ENCODE peak calls at places on chromosome 10, in six cellular contexts. J, B, D, W, C and Q are unnamed samples.

GRCh38 chr10:50432206-50432605 is 180.9 kb upstream of the ASAH2 start:
- DNase-seq in J (no peak), B (no peak), D (no peak), W (no peak), C (no peak), Q (no peak)

GRCh38 chr10:114388275-114388674 is 16.0 kb downstream of the AFAP1L2 start:
- DNase-seq in J (no peak), B (no peak), D (no peak), W (no peak), C (no peak), Q (no peak)

GRCh38 chr10:113131611-113132330 is 181.7 kb downstream of the TCF7L2 start:
- DNase-seq in J (no peak), B (peak), D (no peak), W (no peak), C (peak), Q (no peak)

GRCh38 chr10:46069771-46070463 is 23.8 kb upstream of the MSMB start:
- DNase-seq in J (no peak), B (no peak), D (no peak), W (no peak), C (no peak), Q (no peak)

GRCh38 chr10:47020491-47020890 is 109.3 kb downstream of the PTPN20 start:
- DNase-seq in J (no peak), B (peak), D (no peak), W (peak), C (peak), Q (no peak)

GRCh38 chr10:128820663-128821062 is 646.4 kb upstream of the MGMT start:
- DNase-seq in J (no peak), B (no peak), D (no peak), W (no peak), C (no peak), Q (no peak)

GRCh38 chr10:45374451-45375052 is 536 bp downstream of the ALOX5 start:
- DNase-seq in J (no peak), B (no peak), D (no peak), W (no peak), C (no peak), Q (no peak)

GRCh38 chr10:52672880-52673279 is 99.7 kb downstream of the MBL2 start:
- DNase-seq in J (no peak), B (no peak), D (no peak), W (no peak), C (no peak), Q (no peak)

GRCh38 chr10:79429751-79430150 is 15.7 kb downstream of the ZCCHC24 start:
- DNase-seq in J (no peak), B (no peak), D (no peak), W (no peak), C (no peak), Q (no peak)

GRCh38 chr10:97399843-97400545 is 1.1 kb downstream of the RRP12 start:
- DNase-seq in J (peak), B (peak), D (peak), W (peak), C (peak), Q (no peak)